ENCODE peak calls at places on chromosomes 13 and 19, in four cellular contexts. L, X, B and Z are unnamed samples.
A peak's percentile ranks its signal among the peaks of the same experiment; 100 is the strongest.

GRCh38 chr13:52797176-52797575 is 51.3 kb downstream of the PCDH8 start:
- DNase-seq in L (no peak), X (no peak), B (no peak), Z (no peak)

GRCh38 chr13:35496761-35497386 is 20.4 kb upstream of the MAB21L1 start:
- DNase-seq in L (no peak), X (no peak), B (no peak), Z (no peak)

GRCh38 chr13:80339841-80340642 is 884 bp downstream of the SPRY2 start:
- DNase-seq in L (no peak), X (peak; percentile 44), B (peak; percentile 57), Z (peak; percentile 34)

GRCh38 chr13:37127706-37128241 is 22.3 kb upstream of the CSNK1A1L start:
- DNase-seq in L (no peak), X (no peak), B (no peak), Z (no peak)

GRCh38 chr13:113942591-113943103 is 31.2 kb downstream of the C13orf46 start:
- DNase-seq in L (no peak), X (no peak), B (no peak), Z (no peak)

GRCh38 chr19:49758292-49758691 is 4.8 kb downstream of the TSKS start:
- DNase-seq in L (no peak), X (no peak), B (no peak), Z (no peak)

GRCh38 chr19:10292206-10292788 is 2.5 kb downstream of the ICAM5 start:
- DNase-seq in L (no peak), X (peak; percentile 95), B (peak; percentile 55), Z (peak; percentile 85)

GRCh38 chr13:40993987-40994386 is 25.1 kb downstream of the ELF1 start:
- DNase-seq in L (no peak), X (no peak), B (peak; percentile 45), Z (no peak)

GRCh38 chr19:3544742-3545668 is 6.0 kb downstream of the TEKTIP1 start:
- DNase-seq in L (no peak), X (peak; percentile 64), B (peak; percentile 49), Z (peak; percentile 68)

GRCh38 chr19:13428352-13428751 is 77.9 kb downstream of the CACNA1A start:
- DNase-seq in L (no peak), X (peak; percentile 44), B (no peak), Z (no peak)

GRCh38 chr13:68047889-68048288 is 817.8 kb upstream of the PCDH9 start:
- DNase-seq in L (no peak), X (no peak), B (no peak), Z (no peak)

GRCh38 chr13:75384881-75385707 is 96.9 kb downstream of the TBC1D4 start:
- DNase-seq in L (no peak), X (no peak), B (no peak), Z (no peak)

GRCh38 chr13:41299316-41300094 is 11.6 kb upstream of the NAA16 start:
- DNase-seq in L (no peak), X (peak; percentile 21), B (no peak), Z (peak; percentile 12)

GRCh38 chr13:106446011-106446410 is 89.5 kb downstream of the EFNB2 start:
- DNase-seq in L (no peak), X (no peak), B (no peak), Z (no peak)

GRCh38 chr19:15623711-15624318 is 8.8 kb downstream of the CYP4F8 start:
- DNase-seq in L (no peak), X (no peak), B (no peak), Z (no peak)

GRCh38 chr19:42280761-42281174 is 11.7 kb downstream of the CIC start:
- DNase-seq in L (no peak), X (no peak), B (no peak), Z (no peak)

GRCh38 chr13:89969996-89970709 is 1377.3 kb upstream of the MIR17HG start:
- DNase-seq in L (no peak), X (no peak), B (no peak), Z (no peak)

GRCh38 chr13:41562541-41563178 is 105.3 kb downstream of the RGCC start:
- DNase-seq in L (no peak), X (no peak), B (no peak), Z (no peak)

GRCh38 chr13:48578516-48579166 is 45.8 kb upstream of the RCBTB2 start:
- DNase-seq in L (peak; percentile 24), X (peak; percentile 72), B (no peak), Z (no peak)

GRCh38 chr19:55552620-55553019 is 7.3 kb upstream of the SBK3 start:
- DNase-seq in L (no peak), X (no peak), B (peak; percentile 76), Z (no peak)

GRCh38 chr19:19134687-19135158 is 3.6 kb downstream of the TMEM161A start:
- DNase-seq in L (no peak), X (peak; percentile 48), B (peak; percentile 52), Z (peak; percentile 68)

GRCh38 chr13:38223093-38223492 is 126.6 kb upstream of the UFM1 start:
- DNase-seq in L (no peak), X (no peak), B (no peak), Z (no peak)

GRCh38 chr13:21548577-21548976 is 55.4 kb downstream of the MICU2 start:
- DNase-seq in L (no peak), X (no peak), B (no peak), Z (no peak)

GRCh38 chr19:4515732-4516131 is 2.6 kb downstream of the PLIN4 start:
- DNase-seq in L (no peak), X (no peak), B (no peak), Z (no peak)

GRCh38 chr19:34963531-34964406 is at the start of gene ZNF792:
- DNase-seq in L (peak; percentile 92), X (peak; percentile 64), B (peak; percentile 61), Z (peak; percentile 70)

GRCh38 chr19:42323852-42324654 is 1.4 kb upstream of the MEGF8 start:
- DNase-seq in L (no peak), X (peak; percentile 27), B (peak; percentile 10), Z (no peak)

GRCh38 chr19:12785431-12786011 is 5.8 kb upstream of the JUNB start:
- DNase-seq in L (no peak), X (no peak), B (peak; percentile 9), Z (peak; percentile 47)

DNA sequence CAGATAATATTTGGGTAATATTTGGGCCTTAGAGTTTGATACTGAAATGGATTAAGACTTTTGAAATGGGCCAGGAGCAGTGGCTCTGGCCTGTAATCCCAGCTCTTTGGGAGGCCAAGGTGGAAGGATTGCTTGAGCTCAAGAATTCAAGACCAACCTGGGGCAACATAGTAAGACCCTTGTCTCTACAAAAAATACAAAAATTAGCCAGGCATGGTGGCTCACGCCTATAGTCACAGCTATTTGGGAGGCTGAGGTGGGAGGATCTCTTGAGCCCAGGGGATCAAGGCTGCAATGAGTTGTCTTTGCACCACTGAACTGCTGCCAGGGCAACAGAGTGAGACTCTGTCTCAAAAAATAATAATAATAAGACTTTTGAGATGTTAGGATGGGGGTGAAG is 926 bp upstream of the ZNF836 start:
- DNase-seq in L (no peak), X (no peak), B (no peak), Z (no peak)
- H3K4me3 ChIP-seq in L (no peak overlapping the region), X (no peak overlapping the region), B (no peak overlapping the region), Z (no peak overlapping the region)

GRCh38 chr19:20247016-20247683 is 80.1 kb downstream of the ZNF486 start:
- DNase-seq in L (no peak), X (no peak), B (peak; percentile 82), Z (no peak)
- TF ChIP-seq CTCF in L (no peak), X (no peak), B (peak; percentile 90), Z (peak; percentile 35)

DNA sequence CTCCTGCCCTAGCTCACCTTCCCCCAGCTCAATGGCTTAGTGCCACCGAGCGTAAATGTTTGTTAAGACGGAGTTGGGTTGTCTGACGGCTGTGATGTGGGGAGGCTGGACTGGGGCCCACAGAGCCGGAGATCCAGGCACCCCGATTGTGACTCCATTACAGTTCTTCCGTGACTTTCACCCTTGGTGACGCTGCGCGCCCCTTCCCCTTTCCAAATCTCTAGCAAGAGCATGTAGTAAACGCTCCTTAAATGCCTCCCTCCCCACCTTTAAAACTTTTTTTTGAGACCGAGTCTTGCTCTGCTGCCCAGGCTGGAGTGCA is 829 bp downstream of the REEP6 start:
- DNase-seq in L (no peak), X (no peak), B (no peak), Z (no peak)
- H3K4me3 ChIP-seq in L (no peak overlapping the region), X (no peak overlapping the region), B (no peak overlapping the region), Z (no peak overlapping the region)

DNA sequence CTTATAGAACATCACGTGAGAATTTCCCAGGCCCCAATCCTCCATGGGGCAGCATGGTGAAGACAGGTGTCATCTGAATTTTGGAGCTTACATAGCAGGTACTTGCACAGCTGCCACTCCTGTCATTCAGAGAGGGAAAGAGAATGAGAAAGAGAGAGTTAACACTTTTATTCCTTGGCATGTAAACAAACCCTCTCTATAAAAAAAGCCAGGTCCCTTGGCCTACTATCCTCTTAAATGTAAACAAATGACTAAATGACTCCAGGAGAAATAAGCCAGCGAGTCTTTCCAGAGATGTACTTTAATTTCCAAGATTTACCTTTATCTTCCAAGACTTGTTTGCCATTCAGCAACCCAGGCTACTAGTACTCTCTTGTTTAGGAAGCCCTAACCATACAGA is 195.3 kb upstream of the HTR2A start:
- DNase-seq in L (no peak), X (no peak), B (no peak), Z (no peak)
- TF ChIP-seq CTCF in L (no peak), X (no peak), B (no peak), Z (no peak)

GRCh38 chr13:108915634-108916497 is 286.5 kb downstream of the MYO16 start:
- DNase-seq in L (peak; percentile 96), X (peak; percentile 81), B (peak; percentile 41), Z (no peak)
- H3K4me3 ChIP-seq in L (peak overlapping the region; percentile 27), X (peak overlapping the region; percentile 34), B (no peak overlapping the region), Z (peak overlapping the region; percentile 26)

GRCh38 chr19:28841531-28841930 is 371.4 kb downstream of the UQCRFS1 start:
- DNase-seq in L (no peak), X (peak; percentile 35), B (no peak), Z (no peak)

GRCh38 chr19:28836366-28836765 is 376.6 kb downstream of the UQCRFS1 start:
- DNase-seq in L (no peak), X (no peak), B (no peak), Z (no peak)

GRCh38 chr19:28840891-28841290 is 372.1 kb downstream of the UQCRFS1 start:
- DNase-seq in L (no peak), X (no peak), B (peak; percentile 70), Z (no peak)

GRCh38 chr19:28838909-28839308 is 374.0 kb downstream of the UQCRFS1 start:
- DNase-seq in L (no peak), X (no peak), B (no peak), Z (no peak)

GRCh38 chr19:28839455-28839854 is 373.5 kb downstream of the UQCRFS1 start:
- DNase-seq in L (no peak), X (no peak), B (no peak), Z (no peak)
- TF ChIP-seq CTCF in L (no peak), X (no peak), B (no peak), Z (no peak)

GRCh38 chr13:27483421-27483820 is 33.1 kb upstream of the MTIF3 start:
- DNase-seq in L (no peak), X (no peak), B (no peak), Z (no peak)
- H3K4me3 ChIP-seq in L (no peak overlapping the region), X (no peak overlapping the region), B (no peak overlapping the region), Z (no peak overlapping the region)

GRCh38 chr13:79246575-79246949 is 159.5 kb downstream of the RBM26 start:
- DNase-seq in L (no peak), X (peak; percentile 14), B (no peak), Z (no peak)
- TF ChIP-seq CTCF in L (no peak), X (peak; percentile 22), B (no peak), Z (peak; percentile 39)